ENCODE peak calls at places on chromosomes 11 and 22, in five cellular contexts. A, D, J, K and C are unnamed samples.

GRCh38 chr11:64053699-64054098 is 18.0 kb downstream of the FLRT1 start:
- DNase-seq in A (no peak), D (peak), J (no peak), K (no peak), C (no peak)

GRCh38 chr22:43110927-43111623 is 525 bp downstream of the BIK start:
- DNase-seq in A (no peak), D (peak), J (no peak), K (no peak), C (no peak)

GRCh38 chr11:70486731-70487130 is 88.4 kb downstream of the CTTN start:
- DNase-seq in A (no peak), D (no peak), J (no peak), K (no peak), C (no peak)

GRCh38 chr22:20738394-20739089 is 35.4 kb upstream of the SERPIND1 start:
- DNase-seq in A (no peak), D (no peak), J (no peak), K (no peak), C (no peak)

GRCh38 chr11:1935156-1936071 is 11.7 kb upstream of the MRPL23 start:
- DNase-seq in A (no peak), D (no peak), J (no peak), K (peak), C (no peak)

GRCh38 chr22:19673660-19674059 is 40.6 kb upstream of the SEPTIN5 start:
- DNase-seq in A (no peak), D (no peak), J (no peak), K (no peak), C (no peak)

GRCh38 chr22:49193901-49194465 is 633.7 kb downstream of the BRD1 start:
- DNase-seq in A (no peak), D (no peak), J (no peak), K (no peak), C (no peak)

GRCh38 chr11:60872124-60872951 is 5.0 kb downstream of the ZP1 start:
- DNase-seq in A (peak), D (no peak), J (no peak), K (no peak), C (no peak)

GRCh38 chr11:60989108-60989650 is 17.7 kb downstream of the CD6 start:
- DNase-seq in A (no peak), D (no peak), J (no peak), K (no peak), C (no peak)

GRCh38 chr11:37394236-37394870 is 796.3 kb upstream of the RAG2 start:
- DNase-seq in A (no peak), D (no peak), J (no peak), K (no peak), C (no peak)

DNA sequence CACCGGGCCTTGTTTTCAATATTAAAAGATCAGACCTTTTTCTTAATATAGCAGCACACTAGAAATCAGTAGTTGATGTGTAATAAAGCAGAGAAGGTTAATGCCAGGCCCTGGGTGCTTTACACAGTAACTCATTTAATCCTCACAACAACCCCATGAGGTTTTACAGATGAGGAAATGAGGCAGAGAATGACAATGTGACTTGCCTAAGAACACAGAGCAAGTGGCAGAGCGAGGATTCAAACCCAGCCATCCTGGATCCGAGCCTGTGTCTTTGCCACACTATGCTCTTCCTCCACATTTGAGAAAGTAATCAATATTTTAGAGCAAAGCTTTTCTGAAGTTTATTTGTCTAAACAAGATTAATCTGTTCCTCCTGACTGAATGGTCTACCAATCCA is 7.2 kb downstream of the JAML start:
- DNase-seq in A (no peak), D (no peak), J (no peak), K (no peak), C (no peak)
- H3K4me3 ChIP-seq in A (no peak), D (no peak), J (no peak), K (no peak), C (no peak)

DNA sequence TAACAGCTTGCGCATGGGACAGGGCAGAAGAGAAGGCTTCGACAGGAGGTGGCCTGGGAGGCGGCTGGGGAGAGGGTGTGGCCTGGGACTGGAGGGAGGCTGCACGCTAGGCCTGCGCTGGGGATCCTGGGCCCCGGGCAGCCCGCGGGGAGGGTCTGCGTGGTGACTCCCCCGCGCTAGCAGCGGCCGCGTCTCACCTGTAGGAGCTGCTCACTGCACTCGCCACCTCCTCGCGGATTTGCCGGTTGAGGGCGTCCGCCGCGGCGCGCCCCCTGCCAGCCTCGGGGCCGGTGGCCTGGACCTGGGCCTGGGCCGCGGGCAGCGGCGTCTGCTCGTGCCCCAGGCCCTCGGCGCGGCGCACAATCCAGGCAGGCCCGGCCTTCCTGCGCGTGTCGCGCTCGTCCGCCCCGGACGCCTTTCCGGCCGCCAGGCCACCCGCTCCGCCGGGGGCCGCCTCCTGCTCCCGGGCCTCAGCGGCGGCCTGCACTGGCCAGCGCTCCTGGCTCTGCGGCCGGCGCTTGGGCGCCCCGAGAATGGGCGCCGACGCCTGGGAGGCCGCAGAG is 1.5 kb downstream of the MAP6 start:
- DNase-seq in A (no peak), D (peak), J (no peak), K (peak), C (no peak)
- H3K4me3 ChIP-seq in A (peak), D (peak), J (peak), K (peak), C (peak)

GRCh38 chr11:115500547-115501503 is 3.4 kb downstream of the CADM1 start:
- DNase-seq in A (no peak), D (peak), J (no peak), K (no peak), C (no peak)
- H3K4me3 ChIP-seq in A (peak), D (peak), J (no peak), K (peak), C (peak)

GRCh38 chr11:105109353-105109752 is 30.2 kb downstream of the CARD18 start:
- DNase-seq in A (no peak), D (no peak), J (no peak), K (no peak), C (no peak)
- H3K4me3 ChIP-seq in A (no peak), D (no peak), J (no peak), K (no peak), C (no peak)